ENCODE peak calls at places on chromosomes 4 and X, in eight cellular contexts. One of them, this sample, is unnamed.

GRCh38 chr4:90113881-90114457 is 13.2 kb upstream of the CCSER1 start:
- DNase-seq in sigmoid colon: no peak
- DNase-seq in body of pancreas: no peak
- DNase-seq in suprapubic skin: no peak
- DNase-seq in lower lobe of right lung: no peak
- DNase-seq in HCT116: no peak
- DNase-seq in ovary: no peak
- DNase-seq in right atrium auricular region: no peak
- DNase-seq in this sample: no peak

GRCh38 chrX:114097866-114098265 is 486.0 kb upstream of the HTR2C start:
- DNase-seq in sigmoid colon: no peak
- DNase-seq in body of pancreas: no peak
- DNase-seq in suprapubic skin: no peak
- DNase-seq in lower lobe of right lung: no peak
- DNase-seq in HCT116: no peak
- DNase-seq in ovary: no peak
- DNase-seq in right atrium auricular region: no peak
- DNase-seq in this sample: no peak

GRCh38 chrX:11480626-11481025 is 185.1 kb downstream of the ARHGAP6 start:
- DNase-seq in sigmoid colon: no peak
- DNase-seq in body of pancreas: no peak
- DNase-seq in suprapubic skin: no peak
- DNase-seq in lower lobe of right lung: no peak
- DNase-seq in HCT116: no peak
- DNase-seq in ovary: no peak
- DNase-seq in right atrium auricular region: no peak
- DNase-seq in this sample: no peak

GRCh38 chr4:7158991-7159390 is 33.3 kb upstream of the SORCS2 start:
- DNase-seq in sigmoid colon: no peak
- DNase-seq in body of pancreas: no peak
- DNase-seq in suprapubic skin: peak; percentile 28
- DNase-seq in lower lobe of right lung: no peak
- DNase-seq in HCT116: no peak
- DNase-seq in ovary: peak; percentile 8
- DNase-seq in right atrium auricular region: no peak
- DNase-seq in this sample: no peak

GRCh38 chr4:40119344-40119743 is 62.7 kb downstream of the N4BP2 start:
- DNase-seq in sigmoid colon: no peak
- DNase-seq in body of pancreas: no peak
- DNase-seq in suprapubic skin: no peak
- DNase-seq in lower lobe of right lung: no peak
- DNase-seq in HCT116: no peak
- DNase-seq in ovary: no peak
- DNase-seq in right atrium auricular region: no peak
- DNase-seq in this sample: no peak

GRCh38 chrX:136067097-136067496 is 80.2 kb upstream of the FHL1 start:
- DNase-seq in sigmoid colon: peak; percentile 69
- DNase-seq in body of pancreas: no peak
- DNase-seq in suprapubic skin: no peak
- DNase-seq in lower lobe of right lung: no peak
- DNase-seq in HCT116: no peak
- DNase-seq in ovary: no peak
- DNase-seq in right atrium auricular region: no peak
- DNase-seq in this sample: no peak

GRCh38 chr4:30172416-30172815 is 547.8 kb upstream of the PCDH7 start:
- DNase-seq in sigmoid colon: no peak
- DNase-seq in body of pancreas: no peak
- DNase-seq in suprapubic skin: no peak
- DNase-seq in lower lobe of right lung: no peak
- DNase-seq in HCT116: no peak
- DNase-seq in ovary: no peak
- DNase-seq in right atrium auricular region: no peak
- DNase-seq in this sample: no peak

GRCh38 chr4:186701273-186701672 is 22.4 kb downstream of the FAT1 start:
- DNase-seq in sigmoid colon: no peak
- DNase-seq in body of pancreas: peak; percentile 42
- DNase-seq in suprapubic skin: no peak
- DNase-seq in lower lobe of right lung: no peak
- DNase-seq in HCT116: no peak
- DNase-seq in ovary: peak; percentile 25
- DNase-seq in right atrium auricular region: peak; percentile 65
- DNase-seq in this sample: peak; percentile 81

GRCh38 chrX:85698921-85699320 is 319.5 kb upstream of the POF1B start:
- DNase-seq in sigmoid colon: no peak
- DNase-seq in body of pancreas: no peak
- DNase-seq in suprapubic skin: no peak
- DNase-seq in lower lobe of right lung: no peak
- DNase-seq in HCT116: no peak
- DNase-seq in ovary: no peak
- DNase-seq in right atrium auricular region: no peak
- DNase-seq in this sample: peak; percentile 28

GRCh38 chrX:111402378-111402777 is 9.6 kb downstream of the DCX start:
- DNase-seq in sigmoid colon: no peak
- DNase-seq in body of pancreas: no peak
- DNase-seq in suprapubic skin: no peak
- DNase-seq in lower lobe of right lung: no peak
- DNase-seq in HCT116: no peak
- DNase-seq in ovary: no peak
- DNase-seq in right atrium auricular region: no peak
- DNase-seq in this sample: no peak

GRCh38 chrX:69724307-69724706 is 108.4 kb downstream of the EDA start:
- DNase-seq in sigmoid colon: no peak
- DNase-seq in body of pancreas: no peak
- DNase-seq in suprapubic skin: no peak
- DNase-seq in lower lobe of right lung: no peak
- DNase-seq in HCT116: no peak
- DNase-seq in ovary: no peak
- DNase-seq in right atrium auricular region: no peak
- DNase-seq in this sample: no peak

GRCh38 chr4:118279920-118280432 is 72.8 kb downstream of the PRSS12 start:
- DNase-seq in sigmoid colon: no peak
- DNase-seq in body of pancreas: no peak
- DNase-seq in suprapubic skin: no peak
- DNase-seq in lower lobe of right lung: no peak
- DNase-seq in HCT116: no peak
- DNase-seq in ovary: no peak
- DNase-seq in right atrium auricular region: no peak
- DNase-seq in this sample: no peak

GRCh38 chr4:100224160-100224559 is 33.9 kb upstream of the DDIT4L start:
- DNase-seq in sigmoid colon: no peak
- DNase-seq in body of pancreas: no peak
- DNase-seq in suprapubic skin: no peak
- DNase-seq in lower lobe of right lung: no peak
- DNase-seq in HCT116: no peak
- DNase-seq in ovary: no peak
- DNase-seq in right atrium auricular region: no peak
- DNase-seq in this sample: no peak

GRCh38 chrX:1813809-1814208 is 198.9 kb downstream of the ASMT start:
- DNase-seq in sigmoid colon: no peak
- DNase-seq in body of pancreas: no peak
- DNase-seq in suprapubic skin: no peak
- DNase-seq in lower lobe of right lung: no peak
- DNase-seq in HCT116: no peak
- DNase-seq in ovary: no peak
- DNase-seq in right atrium auricular region: no peak
- DNase-seq in this sample: no peak

GRCh38 chr4:102344955-102345794 is at the start of gene SLC39A8:
- DNase-seq in sigmoid colon: peak; percentile 92
- DNase-seq in body of pancreas: peak; percentile 88
- DNase-seq in suprapubic skin: peak; percentile 92
- DNase-seq in lower lobe of right lung: peak; percentile 93
- DNase-seq in HCT116: peak; percentile 66
- DNase-seq in ovary: peak; percentile 83
- DNase-seq in right atrium auricular region: peak; percentile 87
- DNase-seq in this sample: peak; percentile 94

GRCh38 chrX:68942141-68942540 is 113.3 kb downstream of the EFNB1 start:
- DNase-seq in sigmoid colon: peak; percentile 50
- DNase-seq in body of pancreas: peak; percentile 55
- DNase-seq in suprapubic skin: peak; percentile 34
- DNase-seq in lower lobe of right lung: no peak
- DNase-seq in HCT116: no peak
- DNase-seq in ovary: no peak
- DNase-seq in right atrium auricular region: peak; percentile 49
- DNase-seq in this sample: no peak

DNA sequence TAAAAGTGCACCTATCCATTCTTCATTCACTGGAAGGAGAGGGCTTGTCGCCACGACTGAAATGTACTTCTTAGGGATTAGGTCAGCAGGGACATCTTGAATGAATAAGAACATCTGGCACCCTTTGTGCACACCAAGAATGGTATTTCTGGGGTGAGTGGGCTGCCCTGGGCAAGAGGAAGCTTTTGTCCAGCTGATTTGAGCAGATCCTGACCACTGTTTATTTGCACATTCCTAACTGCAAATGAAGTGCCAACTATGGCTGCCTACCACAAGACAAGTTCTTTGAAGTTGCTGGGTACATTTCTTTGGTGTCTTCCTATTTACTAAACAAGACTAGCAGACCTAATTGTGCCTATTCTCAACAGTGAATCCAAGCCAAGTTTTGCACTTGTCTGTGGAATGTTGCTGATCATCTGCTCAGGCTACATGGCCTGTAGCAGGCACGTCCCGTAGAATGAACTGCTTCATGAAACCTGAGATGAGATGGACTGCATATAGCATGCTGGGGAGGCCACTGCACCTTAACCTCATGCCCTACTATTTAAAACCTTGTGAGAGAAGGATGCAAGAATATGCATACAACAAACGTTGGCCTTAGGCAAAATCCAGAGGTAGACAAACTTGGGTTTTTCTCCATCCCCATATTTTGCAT is 45.0 kb downstream of the PIR start:
- DNase-seq in sigmoid colon: no peak
- DNase-seq in body of pancreas: no peak
- DNase-seq in suprapubic skin: no peak
- DNase-seq in lower lobe of right lung: no peak
- DNase-seq in HCT116: no peak
- DNase-seq in ovary: no peak
- DNase-seq in right atrium auricular region: no peak
- DNase-seq in this sample: no peak
- H3K4me1 ChIP-seq in sigmoid colon: no peaks in the 10 kb centered on the region
- H3K4me1 ChIP-seq in body of pancreas: no peaks in the 10 kb centered on the region
- H3K4me1 ChIP-seq in suprapubic skin: no peaks in the 10 kb centered on the region
- H3K4me1 ChIP-seq in lower lobe of right lung: no peaks in the 10 kb centered on the region
- H3K4me1 ChIP-seq in HCT116: no peaks in the 10 kb centered on the region
- H3K4me1 ChIP-seq in ovary: no peaks in the 10 kb centered on the region
- H3K4me1 ChIP-seq in right atrium auricular region: no peaks in the 10 kb centered on the region
- H3K4me1 ChIP-seq in this sample: no peaks in the 10 kb centered on the region

DNA sequence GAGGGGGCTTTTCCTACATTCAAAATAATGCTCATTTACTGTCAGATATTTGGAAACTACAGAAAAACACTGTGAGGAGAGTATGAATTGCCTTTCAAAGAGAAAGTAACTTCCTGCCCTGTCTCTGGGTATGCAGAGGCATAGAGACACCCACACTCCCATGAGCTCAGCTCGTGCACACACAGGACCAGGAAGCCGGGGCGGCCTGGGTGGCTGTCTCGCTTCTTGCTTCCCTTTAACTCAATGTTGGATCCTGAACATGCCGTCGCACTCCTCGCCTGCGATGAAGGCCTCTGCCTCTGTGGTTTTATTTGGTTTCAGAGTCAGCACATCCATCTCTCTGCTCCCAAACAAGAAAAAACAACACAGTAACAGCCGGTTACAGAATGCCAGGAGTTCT is 40.1 kb upstream of the GPR78 start:
- DNase-seq in sigmoid colon: peak; percentile 27
- DNase-seq in body of pancreas: no peak
- DNase-seq in suprapubic skin: peak; percentile 25
- DNase-seq in lower lobe of right lung: no peak
- DNase-seq in HCT116: no peak
- DNase-seq in ovary: no peak
- DNase-seq in right atrium auricular region: no peak
- DNase-seq in this sample: no peak
- H3K4me1 ChIP-seq in sigmoid colon: peaks cover 26% of the 10 kb centered on the region
- H3K4me1 ChIP-seq in body of pancreas: peaks cover 42% of the 10 kb centered on the region
- H3K4me1 ChIP-seq in suprapubic skin: peaks cover 9% of the 10 kb centered on the region
- H3K4me1 ChIP-seq in lower lobe of right lung: peaks cover 16% of the 10 kb centered on the region
- H3K4me1 ChIP-seq in HCT116: peaks cover 42% of the 10 kb centered on the region
- H3K4me1 ChIP-seq in ovary: peaks cover 4% of the 10 kb centered on the region
- H3K4me1 ChIP-seq in right atrium auricular region: no peaks in the 10 kb centered on the region
- H3K4me1 ChIP-seq in this sample: peaks cover 2% of the 10 kb centered on the region

GRCh38 chr4:885353-885752 is 46.8 kb downstream of the GAK start:
- DNase-seq in sigmoid colon: no peak
- DNase-seq in body of pancreas: no peak
- DNase-seq in suprapubic skin: no peak
- DNase-seq in lower lobe of right lung: no peak
- DNase-seq in HCT116: no peak
- DNase-seq in ovary: no peak
- DNase-seq in right atrium auricular region: no peak
- DNase-seq in this sample: no peak
- H3K4me1 ChIP-seq in sigmoid colon: no peaks in the 10 kb centered on the region
- H3K4me1 ChIP-seq in body of pancreas: no peaks in the 10 kb centered on the region
- H3K4me1 ChIP-seq in suprapubic skin: no peaks in the 10 kb centered on the region
- H3K4me1 ChIP-seq in lower lobe of right lung: no peaks in the 10 kb centered on the region
- H3K4me1 ChIP-seq in HCT116: no peaks in the 10 kb centered on the region
- H3K4me1 ChIP-seq in ovary: no peaks in the 10 kb centered on the region
- H3K4me1 ChIP-seq in right atrium auricular region: no peaks in the 10 kb centered on the region
- H3K4me1 ChIP-seq in this sample: no peaks in the 10 kb centered on the region

GRCh38 chr4:153215976-153216375 is 11.7 kb downstream of the TRIM2 start:
- DNase-seq in sigmoid colon: no peak
- DNase-seq in body of pancreas: no peak
- DNase-seq in suprapubic skin: no peak
- DNase-seq in lower lobe of right lung: no peak
- DNase-seq in HCT116: no peak
- DNase-seq in ovary: no peak
- DNase-seq in right atrium auricular region: no peak
- DNase-seq in this sample: no peak

GRCh38 chr4:153211986-153212720 is 7.9 kb downstream of the TRIM2 start:
- DNase-seq in sigmoid colon: no peak
- DNase-seq in body of pancreas: no peak
- DNase-seq in suprapubic skin: no peak
- DNase-seq in lower lobe of right lung: no peak
- DNase-seq in HCT116: no peak
- DNase-seq in ovary: no peak
- DNase-seq in right atrium auricular region: no peak
- DNase-seq in this sample: no peak

GRCh38 chr4:153209410-153209809 is 5.2 kb downstream of the TRIM2 start:
- DNase-seq in sigmoid colon: no peak
- DNase-seq in body of pancreas: no peak
- DNase-seq in suprapubic skin: no peak
- DNase-seq in lower lobe of right lung: no peak
- DNase-seq in HCT116: no peak
- DNase-seq in ovary: no peak
- DNase-seq in right atrium auricular region: no peak
- DNase-seq in this sample: no peak

GRCh38 chr4:153216546-153216945 is 12.3 kb downstream of the TRIM2 start:
- DNase-seq in sigmoid colon: no peak
- DNase-seq in body of pancreas: no peak
- DNase-seq in suprapubic skin: no peak
- DNase-seq in lower lobe of right lung: no peak
- DNase-seq in HCT116: no peak
- DNase-seq in ovary: no peak
- DNase-seq in right atrium auricular region: no peak
- DNase-seq in this sample: no peak

GRCh38 chr4:153212755-153213154 is 8.5 kb downstream of the TRIM2 start:
- DNase-seq in sigmoid colon: no peak
- DNase-seq in body of pancreas: no peak
- DNase-seq in suprapubic skin: no peak
- DNase-seq in lower lobe of right lung: no peak
- DNase-seq in HCT116: no peak
- DNase-seq in ovary: no peak
- DNase-seq in right atrium auricular region: no peak
- DNase-seq in this sample: no peak
- H3K4me1 ChIP-seq in sigmoid colon: no peaks in the 10 kb centered on the region
- H3K4me1 ChIP-seq in body of pancreas: peaks cover 12% of the 10 kb centered on the region
- H3K4me1 ChIP-seq in suprapubic skin: peaks cover 11% of the 10 kb centered on the region
- H3K4me1 ChIP-seq in lower lobe of right lung: no peaks in the 10 kb centered on the region
- H3K4me1 ChIP-seq in HCT116: peaks cover 3% of the 10 kb centered on the region
- H3K4me1 ChIP-seq in ovary: no peaks in the 10 kb centered on the region
- H3K4me1 ChIP-seq in right atrium auricular region: no peaks in the 10 kb centered on the region
- H3K4me1 ChIP-seq in this sample: no peaks in the 10 kb centered on the region

This sample was measured in right cardiac atrium.